ENCODE peak calls at places on chromosome 17, in five cellular contexts. Q is stomach, A is heart left ventricle, L is cardiac muscle cell, E is neuronal stem cell. W is an unnamed sample.
A peak's percentile ranks its signal among the peaks of the same experiment; 100 is the strongest.

GRCh38 chr17:30969989-30970680 is 704 bp upstream of the RNF135 start:
- DNase-seq in Q (peak; percentile 26), A (no peak), L (peak; percentile 23), E (no peak), W (no peak)

GRCh38 chr17:56203430-56203829 is 50.2 kb downstream of the ANKFN1 start:
- DNase-seq in Q (no peak), A (no peak), L (no peak), E (no peak), W (no peak)

GRCh38 chr17:62017912-62018311 is 47.2 kb downstream of the MED13 start:
- DNase-seq in Q (no peak), A (no peak), L (no peak), E (no peak), W (no peak)

GRCh38 chr17:31549525-31550388 is 158.3 kb downstream of the RAB11FIP4 start:
- DNase-seq in Q (peak; percentile 96), A (peak; percentile 96), L (peak; percentile 95), E (peak; percentile 92), W (peak; percentile 76)

GRCh38 chr17:48760411-48760810 is 31.9 kb upstream of the HOXB13 start:
- DNase-seq in Q (no peak), A (no peak), L (no peak), E (no peak), W (no peak)

GRCh38 chr17:5500247-5500803 is 14.0 kb downstream of the MIS12 start:
- DNase-seq in Q (no peak), A (no peak), L (no peak), E (no peak), W (no peak)

GRCh38 chr17:66960623-66961022 is 3.9 kb upstream of the CACNG4 start:
- DNase-seq in Q (no peak), A (no peak), L (no peak), E (no peak), W (no peak)

GRCh38 chr17:33750943-33751701 is 458.0 kb upstream of the ASIC2 start:
- DNase-seq in Q (peak; percentile 70), A (peak; percentile 68), L (peak; percentile 73), E (peak; percentile 70), W (peak; percentile 66)

GRCh38 chr17:12386240-12386639 is 279.4 kb upstream of the MYOCD start:
- DNase-seq in Q (no peak), A (no peak), L (no peak), E (no peak), W (no peak)

GRCh38 chr17:15490634-15491261 is 23.3 kb upstream of the CDRT4 start:
- DNase-seq in Q (no peak), A (peak; percentile 78), L (peak; percentile 65), E (peak; percentile 26), W (no peak)

GRCh38 chr17:69363488-69364210 is 36.7 kb upstream of the ABCA5 start:
- DNase-seq in Q (no peak), A (no peak), L (no peak), E (no peak), W (no peak)

GRCh38 chr17:68460715-68461114 is 3.4 kb upstream of the WIPI1 start:
- DNase-seq in Q (no peak), A (no peak), L (no peak), E (no peak), W (peak; percentile 66)

GRCh38 chr17:60128171-60128859 is 21.5 kb upstream of the CA4 start:
- DNase-seq in Q (no peak), A (no peak), L (no peak), E (no peak), W (no peak)

GRCh38 chr17:70945386-70945785 is 776.1 kb downstream of the KCNJ2 start:
- DNase-seq in Q (no peak), A (no peak), L (peak; percentile 60), E (no peak), W (no peak)

GRCh38 chr17:40499551-40500189 is 1.8 kb downstream of the TNS4 start:
- DNase-seq in Q (peak; percentile 92), A (peak; percentile 90), L (peak; percentile 90), E (no peak), W (no peak)

GRCh38 chr17:17447264-17447663 is 29.5 kb upstream of the MED9 start:
- DNase-seq in Q (no peak), A (no peak), L (no peak), E (no peak), W (no peak)
- H3K4me1 ChIP-seq in Q (peaks cover 22% of the 10 kb centered on the region), A (peaks cover 14% of the 10 kb centered on the region), L (no peaks in the 10 kb centered on the region), E (peaks cover 2% of the 10 kb centered on the region), W (no peaks in the 10 kb centered on the region)

DNA sequence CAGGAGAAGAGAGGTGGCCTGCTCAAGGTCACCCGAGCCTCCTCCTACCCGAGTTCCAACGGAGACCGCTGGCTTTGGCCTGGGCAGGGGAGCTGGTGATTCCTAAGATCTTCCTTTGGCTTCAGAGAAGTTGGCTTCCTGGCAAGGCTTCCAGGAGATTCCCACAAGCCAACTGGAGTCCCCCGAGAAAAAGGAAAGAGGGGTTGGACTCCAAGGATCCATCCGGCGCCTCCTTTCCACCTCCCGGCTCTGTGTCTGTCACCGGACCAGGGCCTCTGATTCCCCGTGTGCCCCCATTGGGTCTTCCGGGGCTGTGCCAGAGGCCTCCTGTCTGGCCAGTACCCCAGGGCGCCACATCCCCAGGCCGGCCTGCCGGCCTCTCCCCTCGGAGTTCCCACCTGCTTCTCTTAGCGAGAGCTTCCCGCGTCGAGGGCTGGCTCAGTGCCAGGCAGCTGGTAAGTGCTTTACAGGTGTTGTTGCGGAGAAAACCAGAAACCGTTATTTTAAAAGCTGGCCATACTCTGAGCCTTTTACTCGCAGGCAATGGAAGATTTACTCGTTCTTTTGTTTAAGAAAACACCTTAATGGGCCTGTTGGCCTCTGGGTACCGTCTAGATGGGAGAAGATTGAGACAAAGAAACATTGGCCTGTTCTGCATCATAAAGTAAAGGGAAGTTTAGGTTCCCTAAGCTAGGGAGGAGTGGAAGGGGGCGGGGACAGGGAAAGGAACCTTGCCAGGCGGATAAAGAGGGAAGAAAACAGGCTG is 258.4 kb upstream of the SDK2 start:
- DNase-seq in Q (no peak), A (no peak), L (no peak), E (no peak), W (no peak)
- H3K4me3 ChIP-seq in Q (peak overlapping the region; percentile 38), A (peak overlapping the region; percentile 22), L (no peak overlapping the region), E (no peak overlapping the region), W (no peak overlapping the region)

GRCh38 chr17:17025621-17026020 is 16.6 kb upstream of the MPRIP start:
- DNase-seq in Q (peak; percentile 85), A (no peak), L (no peak), E (no peak), W (no peak)
- H3K4me1 ChIP-seq in Q (peaks cover 64% of the 10 kb centered on the region), A (peaks cover 44% of the 10 kb centered on the region), L (peaks cover 25% of the 10 kb centered on the region), E (peaks cover 36% of the 10 kb centered on the region), W (no peaks in the 10 kb centered on the region)

DNA sequence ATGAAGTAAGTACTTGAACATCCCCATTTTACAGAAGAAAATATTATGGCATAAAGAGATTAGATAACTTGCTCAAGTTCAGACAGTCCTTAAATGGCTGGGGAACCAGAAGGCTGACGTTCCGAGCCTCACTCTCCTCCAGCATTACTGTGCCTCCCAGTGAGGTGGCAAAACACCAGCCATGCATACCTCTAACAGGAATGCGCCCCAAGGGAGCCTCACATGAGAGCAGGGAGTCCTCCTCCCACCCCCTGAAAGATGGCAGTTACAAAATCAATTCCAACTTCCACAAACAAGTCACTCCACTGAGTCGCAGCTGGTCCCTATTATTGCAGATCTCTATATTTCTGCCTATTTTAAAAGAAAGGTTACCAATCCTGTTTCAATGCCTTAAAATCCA is 55.6 kb downstream of the ANKFY1 start:
- DNase-seq in Q (no peak), A (no peak), L (no peak), E (no peak), W (no peak)
- H3K4me3 ChIP-seq in Q (no peak overlapping the region), A (no peak overlapping the region), L (no peak overlapping the region), E (no peak overlapping the region), W (no peak overlapping the region)

GRCh38 chr17:78925234-78925633 is at the start of gene TIMP2:
- DNase-seq in Q (peak; percentile 87), A (peak; percentile 95), L (peak; percentile 91), E (peak; percentile 81), W (peak; percentile 54)

GRCh38 chr17:78921437-78921971 is 3.7 kb downstream of the TIMP2 start:
- DNase-seq in Q (no peak), A (no peak), L (peak; percentile 37), E (no peak), W (no peak)

GRCh38 chr17:78923660-78924453 is 1.3 kb downstream of the TIMP2 start:
- DNase-seq in Q (peak; percentile 92), A (peak; percentile 76), L (no peak), E (no peak), W (peak; percentile 42)

GRCh38 chr17:78924481-78925151 is 571 bp downstream of the TIMP2 start:
- DNase-seq in Q (no peak), A (peak; percentile 72), L (peak; percentile 54), E (no peak), W (no peak)

GRCh38 chr17:78922876-78923498 is 2.2 kb downstream of the TIMP2 start:
- DNase-seq in Q (no peak), A (no peak), L (no peak), E (no peak), W (no peak)
- H3K4me1 ChIP-seq in Q (peaks cover 86% of the 10 kb centered on the region), A (peaks cover 57% of the 10 kb centered on the region), L (peaks cover 6% of the 10 kb centered on the region), E (peaks cover 26% of the 10 kb centered on the region), W (peaks cover 9% of the 10 kb centered on the region)

GRCh38 chr17:81420769-81421462 is 25.7 kb downstream of the BAHCC1 start:
- DNase-seq in Q (peak; percentile 82), A (peak; percentile 85), L (peak; percentile 66), E (no peak), W (no peak)
- H3K4me3 ChIP-seq in Q (no peak overlapping the region), A (no peak overlapping the region), L (no peak overlapping the region), E (peak overlapping the region; percentile 22), W (no peak overlapping the region)

DNA sequence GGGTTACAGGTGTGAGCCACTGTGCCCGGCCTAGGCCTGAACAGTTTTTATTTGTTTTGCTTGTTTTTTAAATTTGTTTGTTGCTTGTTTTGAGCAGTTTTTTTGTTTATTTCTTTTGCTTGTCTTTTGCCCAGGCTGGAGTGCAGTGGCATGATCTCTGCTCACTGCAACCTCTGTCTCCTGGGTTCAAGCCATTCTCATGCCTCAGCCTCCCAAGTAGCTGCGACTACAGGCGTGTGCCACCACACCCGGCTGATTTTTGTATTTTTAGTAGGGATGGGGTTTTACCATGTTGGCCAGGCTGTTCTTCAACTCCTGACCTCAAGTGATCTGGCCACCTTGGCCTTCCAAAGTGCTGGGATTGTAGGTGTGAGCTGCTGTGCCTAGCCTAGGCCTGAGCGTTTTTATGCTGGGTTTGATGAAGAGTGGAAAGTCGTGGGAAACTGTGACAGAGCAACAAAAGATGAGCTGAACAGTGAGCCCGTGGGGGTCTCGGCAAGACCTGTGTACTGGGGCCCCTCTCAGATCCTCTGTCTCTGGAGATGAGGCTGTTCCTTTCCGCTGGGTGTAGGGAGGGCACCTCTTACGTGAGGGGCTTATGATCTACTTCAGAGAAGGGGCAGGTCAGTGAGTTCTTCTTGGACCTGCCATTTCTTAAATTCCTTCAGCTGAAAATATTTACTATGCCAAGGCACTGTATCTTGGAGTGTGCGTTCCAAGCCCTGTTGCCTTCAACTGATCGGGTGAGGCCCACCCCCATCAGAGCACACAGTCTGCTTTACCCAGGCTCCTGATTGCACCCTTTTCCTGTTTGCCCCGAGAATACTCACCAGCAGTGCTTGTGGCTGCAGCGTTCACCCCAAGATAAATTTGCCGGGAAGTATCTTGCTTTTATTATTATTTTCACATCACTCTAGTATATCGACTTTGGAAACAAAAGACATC is 322.1 kb downstream of the SEC14L1 start:
- DNase-seq in Q (no peak), A (no peak), L (no peak), E (no peak), W (no peak)
- H3K4me1 ChIP-seq in Q (peaks cover 100% of the 10 kb centered on the region), A (peaks cover 80% of the 10 kb centered on the region), L (peaks cover 63% of the 10 kb centered on the region), E (peaks cover 31% of the 10 kb centered on the region), W (peaks cover 95% of the 10 kb centered on the region)